ENCODE peak calls at places on chromosomes 11 and 22, in six cellular contexts. One of them, this sample, is unnamed.

GRCh38 chr22:33864723-33865130 is 55.5 kb downstream of the LARGE1 start:
- DNase-seq in Right ventricle myocardium superior: peak; percentile 62
- DNase-seq in renal cortical epithelial cell: no peak
- DNase-seq in activated effector memory CD4-positive, alpha-beta T cell treated with Interleukin-2 at 50 U/mL for 16 hours: no peak
- DNase-seq in EL: no peak
- DNase-seq in CD4-positive, alpha-beta T cell: no peak
- DNase-seq in this sample: no peak

GRCh38 chr11:35237860-35238715 is 99.1 kb downstream of the CD44 start:
- DNase-seq in renal cortical epithelial cell: no peak
- DNase-seq in EL: peak; percentile 53
- DNase-seq in CD4-positive, alpha-beta T cell: no peak
- DNase-seq in activated effector memory CD4-positive, alpha-beta T cell treated with Interleukin-2 at 50 U/mL for 16 hours: no peak
- DNase-seq in Right ventricle myocardium superior: no peak
- DNase-seq in this sample: peak; percentile 25

GRCh38 chr22:31477329-31477728 is 12.3 kb downstream of the EIF4ENIF1 start:
- DNase-seq in Right ventricle myocardium superior: no peak
- DNase-seq in CD4-positive, alpha-beta T cell: no peak
- DNase-seq in EL: no peak
- DNase-seq in activated effector memory CD4-positive, alpha-beta T cell treated with Interleukin-2 at 50 U/mL for 16 hours: no peak
- DNase-seq in renal cortical epithelial cell: no peak
- DNase-seq in this sample: no peak

GRCh38 chr22:20805972-20806471 is 32.1 kb downstream of the SERPIND1 start:
- DNase-seq in EL: peak; percentile 67
- DNase-seq in Right ventricle myocardium superior: no peak
- DNase-seq in CD4-positive, alpha-beta T cell: no peak
- DNase-seq in activated effector memory CD4-positive, alpha-beta T cell treated with Interleukin-2 at 50 U/mL for 16 hours: no peak
- DNase-seq in renal cortical epithelial cell: no peak
- DNase-seq in this sample: no peak

GRCh38 chr11:33980896-33981295 is 70.6 kb upstream of the CAPRIN1 start:
- DNase-seq in activated effector memory CD4-positive, alpha-beta T cell treated with Interleukin-2 at 50 U/mL for 16 hours: no peak
- DNase-seq in EL: no peak
- DNase-seq in renal cortical epithelial cell: no peak
- DNase-seq in CD4-positive, alpha-beta T cell: no peak
- DNase-seq in Right ventricle myocardium superior: no peak
- DNase-seq in this sample: no peak

GRCh38 chr11:29227816-29228215 is 789.0 kb downstream of the KCNA4 start:
- DNase-seq in Right ventricle myocardium superior: no peak
- DNase-seq in activated effector memory CD4-positive, alpha-beta T cell treated with Interleukin-2 at 50 U/mL for 16 hours: no peak
- DNase-seq in EL: no peak
- DNase-seq in CD4-positive, alpha-beta T cell: no peak
- DNase-seq in renal cortical epithelial cell: no peak
- DNase-seq in this sample: no peak

GRCh38 chr11:1827095-1827797 is 7.5 kb upstream of the SYT8 start:
- DNase-seq in CD4-positive, alpha-beta T cell: no peak
- DNase-seq in Right ventricle myocardium superior: peak; percentile 59
- DNase-seq in activated effector memory CD4-positive, alpha-beta T cell treated with Interleukin-2 at 50 U/mL for 16 hours: no peak
- DNase-seq in EL: peak; percentile 77
- DNase-seq in renal cortical epithelial cell: peak; percentile 83
- DNase-seq in this sample: peak; percentile 94

GRCh38 chr22:46180370-46181137 is 30.2 kb downstream of the PPARA start:
- DNase-seq in renal cortical epithelial cell: no peak
- DNase-seq in Right ventricle myocardium superior: no peak
- DNase-seq in CD4-positive, alpha-beta T cell: no peak
- DNase-seq in EL: no peak
- DNase-seq in activated effector memory CD4-positive, alpha-beta T cell treated with Interleukin-2 at 50 U/mL for 16 hours: no peak
- DNase-seq in this sample: no peak

GRCh38 chr22:50229370-50229769 is 15.5 kb downstream of the TUBGCP6 start:
- DNase-seq in Right ventricle myocardium superior: no peak
- DNase-seq in CD4-positive, alpha-beta T cell: no peak
- DNase-seq in renal cortical epithelial cell: no peak
- DNase-seq in activated effector memory CD4-positive, alpha-beta T cell treated with Interleukin-2 at 50 U/mL for 16 hours: no peak
- DNase-seq in EL: no peak
- DNase-seq in this sample: no peak

GRCh38 chr11:120134931-120135228 is 3.0 kb downstream of the TRIM29 start:
- DNase-seq in renal cortical epithelial cell: no peak
- DNase-seq in CD4-positive, alpha-beta T cell: no peak
- DNase-seq in EL: no peak
- DNase-seq in activated effector memory CD4-positive, alpha-beta T cell treated with Interleukin-2 at 50 U/mL for 16 hours: no peak
- DNase-seq in Right ventricle myocardium superior: no peak
- DNase-seq in this sample: no peak

GRCh38 chr22:47203554-47203991 is 441.1 kb downstream of the TBC1D22A start:
- DNase-seq in CD4-positive, alpha-beta T cell: no peak
- DNase-seq in Right ventricle myocardium superior: no peak
- DNase-seq in renal cortical epithelial cell: no peak
- DNase-seq in EL: no peak
- DNase-seq in activated effector memory CD4-positive, alpha-beta T cell treated with Interleukin-2 at 50 U/mL for 16 hours: no peak
- DNase-seq in this sample: no peak

GRCh38 chr11:32892355-32893090 is at the start of gene QSER1:
- DNase-seq in CD4-positive, alpha-beta T cell: peak; percentile 65
- DNase-seq in renal cortical epithelial cell: no peak
- DNase-seq in EL: peak; percentile 73
- DNase-seq in activated effector memory CD4-positive, alpha-beta T cell treated with Interleukin-2 at 50 U/mL for 16 hours: peak; percentile 61
- DNase-seq in Right ventricle myocardium superior: peak; percentile 79
- DNase-seq in this sample: peak; percentile 82

GRCh38 chr22:23565288-23565941 is 14.7 kb downstream of the IGLL1 start:
- DNase-seq in activated effector memory CD4-positive, alpha-beta T cell treated with Interleukin-2 at 50 U/mL for 16 hours: no peak
- DNase-seq in renal cortical epithelial cell: no peak
- DNase-seq in CD4-positive, alpha-beta T cell: no peak
- DNase-seq in Right ventricle myocardium superior: no peak
- DNase-seq in EL: peak; percentile 16
- DNase-seq in this sample: peak; percentile 53

GRCh38 chr11:64227405-64227956 is 1.4 kb downstream of the NUDT22 start:
- DNase-seq in activated effector memory CD4-positive, alpha-beta T cell treated with Interleukin-2 at 50 U/mL for 16 hours: no peak
- DNase-seq in CD4-positive, alpha-beta T cell: no peak
- DNase-seq in Right ventricle myocardium superior: no peak
- DNase-seq in EL: no peak
- DNase-seq in renal cortical epithelial cell: no peak
- DNase-seq in this sample: no peak

GRCh38 chr11:61889831-61890230 is 1.5 kb downstream of the FADS3 start:
- DNase-seq in Right ventricle myocardium superior: no peak
- DNase-seq in EL: no peak
- DNase-seq in CD4-positive, alpha-beta T cell: no peak
- DNase-seq in activated effector memory CD4-positive, alpha-beta T cell treated with Interleukin-2 at 50 U/mL for 16 hours: no peak
- DNase-seq in renal cortical epithelial cell: no peak
- DNase-seq in this sample: no peak

GRCh38 chr11:128455766-128456165 is 131.6 kb downstream of the ETS1 start:
- DNase-seq in renal cortical epithelial cell: no peak
- DNase-seq in EL: no peak
- DNase-seq in CD4-positive, alpha-beta T cell: no peak
- DNase-seq in activated effector memory CD4-positive, alpha-beta T cell treated with Interleukin-2 at 50 U/mL for 16 hours: no peak
- DNase-seq in Right ventricle myocardium superior: no peak
- DNase-seq in this sample: no peak

GRCh38 chr11:128686745-128687177 is 7.1 kb upstream of the FLI1 start:
- DNase-seq in EL: peak; percentile 58
- DNase-seq in activated effector memory CD4-positive, alpha-beta T cell treated with Interleukin-2 at 50 U/mL for 16 hours: peak; percentile 50
- DNase-seq in CD4-positive, alpha-beta T cell: peak; percentile 34
- DNase-seq in Right ventricle myocardium superior: peak; percentile 82
- DNase-seq in renal cortical epithelial cell: no peak
- DNase-seq in this sample: no peak

GRCh38 chr11:67616431-67617242 is 9.9 kb downstream of the NDUFV1 start:
- DNase-seq in renal cortical epithelial cell: no peak
- DNase-seq in Right ventricle myocardium superior: peak; percentile 46
- DNase-seq in activated effector memory CD4-positive, alpha-beta T cell treated with Interleukin-2 at 50 U/mL for 16 hours: no peak
- DNase-seq in CD4-positive, alpha-beta T cell: no peak
- DNase-seq in EL: no peak
- DNase-seq in this sample: no peak

GRCh38 chr22:42683599-42684283 is 34.5 kb upstream of the CYB5R3 start:
- DNase-seq in Right ventricle myocardium superior: peak; percentile 93
- DNase-seq in EL: no peak
- DNase-seq in renal cortical epithelial cell: no peak
- DNase-seq in CD4-positive, alpha-beta T cell: no peak
- DNase-seq in activated effector memory CD4-positive, alpha-beta T cell treated with Interleukin-2 at 50 U/mL for 16 hours: no peak
- DNase-seq in this sample: peak; percentile 94

GRCh38 chr11:33916736-33917135 is 24.9 kb upstream of the LMO2 start:
- DNase-seq in CD4-positive, alpha-beta T cell: no peak
- DNase-seq in Right ventricle myocardium superior: no peak
- DNase-seq in renal cortical epithelial cell: no peak
- DNase-seq in activated effector memory CD4-positive, alpha-beta T cell treated with Interleukin-2 at 50 U/mL for 16 hours: no peak
- DNase-seq in EL: no peak
- DNase-seq in this sample: no peak

GRCh38 chr11:126122863-126123262 is 60.2 kb upstream of the CDON start:
- DNase-seq in CD4-positive, alpha-beta T cell: no peak
- DNase-seq in EL: no peak
- DNase-seq in renal cortical epithelial cell: no peak
- DNase-seq in Right ventricle myocardium superior: no peak
- DNase-seq in activated effector memory CD4-positive, alpha-beta T cell treated with Interleukin-2 at 50 U/mL for 16 hours: no peak
- DNase-seq in this sample: no peak

GRCh38 chr11:134100171-134100570 is 31.3 kb downstream of the JAM3 start:
- DNase-seq in Right ventricle myocardium superior: no peak
- DNase-seq in CD4-positive, alpha-beta T cell: no peak
- DNase-seq in renal cortical epithelial cell: no peak
- DNase-seq in activated effector memory CD4-positive, alpha-beta T cell treated with Interleukin-2 at 50 U/mL for 16 hours: no peak
- DNase-seq in EL: no peak
- DNase-seq in this sample: no peak

GRCh38 chr22:20741634-20742581 is 32.0 kb upstream of the SERPIND1 start:
- DNase-seq in CD4-positive, alpha-beta T cell: peak; percentile 30
- DNase-seq in renal cortical epithelial cell: peak; percentile 13
- DNase-seq in EL: peak; percentile 35
- DNase-seq in Right ventricle myocardium superior: no peak
- DNase-seq in activated effector memory CD4-positive, alpha-beta T cell treated with Interleukin-2 at 50 U/mL for 16 hours: peak; percentile 8
- DNase-seq in this sample: no peak

GRCh38 chr11:110896358-110896757 is 184.1 kb upstream of the ARHGAP20 start:
- DNase-seq in EL: peak; percentile 63
- DNase-seq in activated effector memory CD4-positive, alpha-beta T cell treated with Interleukin-2 at 50 U/mL for 16 hours: no peak
- DNase-seq in Right ventricle myocardium superior: no peak
- DNase-seq in CD4-positive, alpha-beta T cell: no peak
- DNase-seq in renal cortical epithelial cell: peak; percentile 75
- DNase-seq in this sample: peak; percentile 37

This sample was measured in tibial artery.